ENCODE peak calls at places on chromosomes 1 and 21, in nine cellular contexts. J is cardiac muscle cell, V is WTC11, Z is AG10803, Q is A549, W is colonic mucosa, I is prostate gland, U is RWPE1, G is astrocyte of the spinal cord. F is an unnamed sample.

GRCh38 chr1:46991083-46991923 is 32.2 kb upstream of the CYP4X1 start:
- DNase-seq in J (peak), V (no peak), Z (no peak), Q (peak), W (no peak), I (no peak), U (no peak), G (peak), F (no peak)

GRCh38 chr21:36718951-36719501 is 20.1 kb downstream of the SIM2 start:
- DNase-seq in J (no peak), V (no peak), Z (peak), Q (no peak), W (peak), I (peak), U (peak), G (no peak), F (no peak)

GRCh38 chr21:42235593-42235992 is 16.7 kb downstream of the ABCG1 start:
- DNase-seq in J (no peak), V (no peak), Z (no peak), Q (no peak), W (no peak), I (no peak), U (no peak), G (no peak), F (no peak)

GRCh38 chr1:98405581-98406059 is 255.9 kb upstream of the SNX7 start:
- DNase-seq in J (no peak), V (no peak), Z (no peak), Q (peak), W (no peak), I (no peak), U (no peak), G (peak), F (no peak)

GRCh38 chr1:30001011-30001410 is 722.4 kb downstream of the MATN1 start:
- DNase-seq in J (no peak), V (no peak), Z (no peak), Q (no peak), W (no peak), I (no peak), U (no peak), G (no peak), F (no peak)

GRCh38 chr1:175887981-175888428 is 144.6 kb upstream of the TNR start:
- DNase-seq in J (peak), V (peak), Z (peak), Q (peak), W (peak), I (no peak), U (peak), G (peak), F (peak)

GRCh38 chr1:10033359-10033845 is 644 bp downstream of the UBE4B start:
- DNase-seq in J (peak), V (peak), Z (peak), Q (peak), W (peak), I (peak), U (peak), G (peak), F (no peak)

GRCh38 chr1:223780926-223781325 is 64.8 kb downstream of the TP53BP2 start:
- DNase-seq in J (no peak), V (no peak), Z (no peak), Q (no peak), W (no peak), I (no peak), U (no peak), G (no peak), F (no peak)

GRCh38 chr1:208921259-208921658 is 662.3 kb upstream of the CAMK1G start:
- DNase-seq in J (no peak), V (no peak), Z (no peak), Q (no peak), W (no peak), I (no peak), U (no peak), G (no peak), F (no peak)

GRCh38 chr1:82515650-82516049 is 714.9 kb downstream of the ADGRL2 start:
- DNase-seq in J (no peak), V (no peak), Z (peak), Q (no peak), W (no peak), I (no peak), U (no peak), G (no peak), F (no peak)

GRCh38 chr1:95043141-95043980 is 29.4 kb downstream of the ALG14 start:
- DNase-seq in J (peak), V (peak), Z (peak), Q (peak), W (peak), I (peak), U (peak), G (peak), F (peak)

GRCh38 chr1:224683981-224684380 is 67.9 kb downstream of the CNIH3 start:
- DNase-seq in J (no peak), V (no peak), Z (no peak), Q (no peak), W (no peak), I (no peak), U (no peak), G (no peak), F (no peak)

GRCh38 chr1:4755301-4756183 is 101.1 kb downstream of the AJAP1 start:
- DNase-seq in J (peak), V (no peak), Z (peak), Q (no peak), W (no peak), I (no peak), U (no peak), G (peak), F (no peak)

GRCh38 chr1:19926296-19927129 is 3.1 kb upstream of the PLA2G2E start:
- DNase-seq in J (no peak), V (no peak), Z (no peak), Q (no peak), W (no peak), I (no peak), U (peak), G (no peak), F (no peak)

GRCh38 chr1:32612189-32612881 is 38.0 kb downstream of the ZBTB8OS start:
- DNase-seq in J (peak), V (peak), Z (peak), Q (peak), W (peak), I (peak), U (peak), G (peak), F (peak)

GRCh38 chr1:196214866-196215265 is 393.4 kb downstream of the KCNT2 start:
- DNase-seq in J (no peak), V (no peak), Z (peak), Q (no peak), W (no peak), I (no peak), U (no peak), G (no peak), F (no peak)

GRCh38 chr1:226629210-226629895 is 80.8 kb downstream of the STUM start:
- DNase-seq in J (no peak), V (no peak), Z (no peak), Q (no peak), W (no peak), I (no peak), U (no peak), G (no peak), F (no peak)

GRCh38 chr1:10909697-10910489 is 102.6 kb upstream of the TARDBP start:
- DNase-seq in J (peak), V (peak), Z (no peak), Q (peak), W (peak), I (peak), U (peak), G (no peak), F (peak)

GRCh38 chr1:247241687-247242086 is 14.2 kb upstream of the VN1R5 start:
- DNase-seq in J (no peak), V (no peak), Z (no peak), Q (no peak), W (no peak), I (no peak), U (peak), G (no peak), F (no peak)

GRCh38 chr1:207744000-207744534 is 7.8 kb upstream of the CD46 start:
- DNase-seq in J (no peak), V (no peak), Z (no peak), Q (no peak), W (no peak), I (no peak), U (no peak), G (no peak), F (no peak)

GRCh38 chr1:26112407-26112775 is 767 bp downstream of the PDIK1L start:
- DNase-seq in J (no peak), V (no peak), Z (no peak), Q (no peak), W (no peak), I (no peak), U (no peak), G (no peak), F (no peak)

GRCh38 chr1:6835139-6835538 is 49.9 kb downstream of the CAMTA1 start:
- DNase-seq in J (no peak), V (no peak), Z (no peak), Q (no peak), W (no peak), I (no peak), U (no peak), G (no peak), F (no peak)

GRCh38 chr1:38623529-38623928 is 236.0 kb downstream of the RRAGC start:
- DNase-seq in J (no peak), V (no peak), Z (no peak), Q (no peak), W (no peak), I (no peak), U (no peak), G (no peak), F (no peak)

GRCh38 chr1:91781916-91782622 is 103.9 kb downstream of the TGFBR3 start:
- DNase-seq in J (peak), V (no peak), Z (no peak), Q (no peak), W (no peak), I (no peak), U (no peak), G (no peak), F (no peak)

GRCh38 chr1:222824641-222825040 is 9.8 kb downstream of the DISP1 start:
- DNase-seq in J (no peak), V (no peak), Z (peak), Q (no peak), W (no peak), I (no peak), U (no peak), G (no peak), F (no peak)

GRCh38 chr1:155324717-155325595 is 4.3 kb downstream of the RUSC1 start:
- DNase-seq in J (peak), V (peak), Z (peak), Q (peak), W (peak), I (peak), U (peak), G (peak), F (peak)

GRCh38 chr1:30847358-30847972 is 61.1 kb downstream of the SDC3 start:
- DNase-seq in J (peak), V (peak), Z (no peak), Q (no peak), W (peak), I (no peak), U (no peak), G (peak), F (peak)

GRCh38 chr1:158013840-158014520 is 20.5 kb downstream of the KIRREL1 start:
- DNase-seq in J (peak), V (no peak), Z (peak), Q (no peak), W (no peak), I (no peak), U (no peak), G (peak), F (no peak)

GRCh38 chr1:182833271-182833670 is 5.9 kb upstream of the DHX9 start:
- DNase-seq in J (peak), V (no peak), Z (no peak), Q (no peak), W (no peak), I (no peak), U (peak), G (peak), F (no peak)

GRCh38 chr1:161307892-161308638 is 1.7 kb downstream of the MPZ start:
- DNase-seq in J (peak), V (no peak), Z (no peak), Q (no peak), W (no peak), I (no peak), U (no peak), G (no peak), F (no peak)

GRCh38 chr1:17293681-17294415 is 14.1 kb upstream of the PADI4 start:
- DNase-seq in J (no peak), V (no peak), Z (no peak), Q (no peak), W (no peak), I (no peak), U (no peak), G (no peak), F (no peak)

GRCh38 chr1:108691886-108692723 is at the start of gene PRPF38B:
- DNase-seq in J (peak), V (peak), Z (peak), Q (peak), W (peak), I (peak), U (peak), G (peak), F (peak)

GRCh38 chr1:108695515-108695914 is 3.4 kb downstream of the PRPF38B start:
- DNase-seq in J (no peak), V (no peak), Z (no peak), Q (no peak), W (no peak), I (no peak), U (no peak), G (no peak), F (no peak)

GRCh38 chr1:108691128-108691885 is 803 bp upstream of the PRPF38B start:
- DNase-seq in J (no peak), V (no peak), Z (no peak), Q (no peak), W (peak), I (peak), U (no peak), G (no peak), F (no peak)

DNA sequence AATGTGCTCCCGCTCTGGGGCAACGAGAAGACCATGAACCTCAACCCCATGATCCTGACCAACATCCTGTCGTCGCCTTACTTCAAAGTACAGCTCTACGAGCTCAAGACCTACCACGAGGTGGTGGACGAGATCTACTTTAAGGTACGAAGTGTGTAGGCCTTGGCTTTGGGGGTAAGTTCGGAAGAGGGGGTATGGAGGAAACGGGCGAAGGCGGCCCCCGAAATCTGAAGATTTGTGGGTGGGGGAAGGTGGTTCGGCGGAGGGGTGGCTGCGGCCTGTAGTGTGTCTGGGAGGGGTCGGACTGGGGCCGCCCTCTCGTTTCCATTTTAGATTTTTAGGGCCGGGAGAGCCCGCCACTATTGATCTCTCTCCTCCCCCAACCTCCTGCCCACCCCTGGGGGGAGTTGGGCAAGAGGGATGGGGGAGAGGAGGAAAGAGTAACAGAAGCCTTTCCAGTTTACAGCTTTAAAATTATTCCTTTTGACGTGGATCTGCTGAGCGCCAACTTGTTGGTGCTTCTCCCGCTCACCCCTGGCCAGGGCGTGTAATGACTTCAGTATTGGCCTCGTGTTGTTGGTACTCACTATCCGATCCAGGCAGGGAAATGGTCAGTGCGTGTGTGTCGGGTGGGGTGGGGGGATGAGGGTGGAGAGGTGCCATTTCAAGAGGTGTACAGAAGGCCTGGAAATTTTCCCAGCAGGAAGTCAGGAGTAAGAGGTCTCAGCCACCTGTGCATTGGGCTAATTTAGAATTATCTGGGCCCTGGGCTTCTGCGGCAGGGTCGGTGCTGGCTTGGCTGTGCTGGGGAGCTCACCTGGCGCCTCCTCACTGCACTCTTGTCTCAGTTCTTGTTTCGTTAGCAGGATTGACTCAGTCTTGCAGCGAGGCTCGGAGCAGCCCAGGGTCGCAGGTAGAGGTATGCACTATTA is 880 bp downstream of the PRPF38B start:
- DNase-seq in J (peak), V (no peak), Z (peak), Q (peak), W (peak), I (peak), U (peak), G (peak), F (no peak)
- TF ChIP-seq CTCF in J (peak), V (no peak), Z (peak), Q (peak), W (no peak), I (no peak), U (peak), G (peak), F (peak)

GRCh38 chr1:2176615-2177014 is 18.0 kb downstream of the FAAP20 start:
- DNase-seq in J (no peak), V (no peak), Z (no peak), Q (no peak), W (no peak), I (no peak), U (no peak), G (no peak), F (no peak)

GRCh38 chr1:2177541-2177940 is 17.0 kb downstream of the FAAP20 start:
- DNase-seq in J (no peak), V (no peak), Z (no peak), Q (no peak), W (no peak), I (no peak), U (no peak), G (no peak), F (no peak)

GRCh38 chr1:2174348-2175054 is 20.1 kb downstream of the FAAP20 start:
- DNase-seq in J (peak), V (peak), Z (peak), Q (peak), W (peak), I (peak), U (peak), G (peak), F (peak)

GRCh38 chr1:2175055-2175414 is 19.5 kb downstream of the FAAP20 start:
- DNase-seq in J (no peak), V (no peak), Z (no peak), Q (no peak), W (no peak), I (no peak), U (no peak), G (no peak), F (no peak)

GRCh38 chr1:2175681-2176454 is 18.7 kb downstream of the FAAP20 start:
- DNase-seq in J (no peak), V (no peak), Z (no peak), Q (no peak), W (no peak), I (no peak), U (no peak), G (no peak), F (no peak)
- TF ChIP-seq CTCF in J (no peak), V (no peak), Z (no peak), Q (no peak), W (no peak), I (no peak), U (no peak), G (no peak), F (no peak)

DNA sequence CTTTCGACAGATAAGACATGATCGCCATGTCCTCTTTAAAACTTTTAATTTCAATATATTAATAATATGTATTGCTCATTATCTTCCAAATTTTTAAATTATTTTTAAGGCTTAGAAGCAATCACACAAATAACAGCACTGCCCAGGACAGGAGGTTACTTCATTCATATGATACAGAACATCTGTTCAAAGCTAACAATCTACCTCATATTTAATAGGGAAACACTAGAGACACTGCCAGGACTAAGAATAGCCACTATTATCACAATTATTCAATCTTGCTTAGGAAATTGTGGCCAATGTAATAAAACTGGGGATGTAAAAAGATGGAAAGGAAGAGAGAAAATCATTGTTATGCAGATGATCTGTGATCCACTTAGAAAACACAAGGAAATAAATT is 10.0 kb downstream of the CLCA1 start:
- DNase-seq in J (peak), V (no peak), Z (no peak), Q (no peak), W (no peak), I (no peak), U (no peak), G (no peak), F (no peak)
- TF ChIP-seq CTCF in J (no peak), V (no peak), Z (no peak), Q (no peak), W (no peak), I (no peak), U (no peak), G (no peak), F (no peak)

GRCh38 chr1:165712764-165713163 is 14.4 kb upstream of the ALDH9A1 start:
- DNase-seq in J (no peak), V (no peak), Z (no peak), Q (no peak), W (no peak), I (no peak), U (no peak), G (no peak), F (no peak)

DNA sequence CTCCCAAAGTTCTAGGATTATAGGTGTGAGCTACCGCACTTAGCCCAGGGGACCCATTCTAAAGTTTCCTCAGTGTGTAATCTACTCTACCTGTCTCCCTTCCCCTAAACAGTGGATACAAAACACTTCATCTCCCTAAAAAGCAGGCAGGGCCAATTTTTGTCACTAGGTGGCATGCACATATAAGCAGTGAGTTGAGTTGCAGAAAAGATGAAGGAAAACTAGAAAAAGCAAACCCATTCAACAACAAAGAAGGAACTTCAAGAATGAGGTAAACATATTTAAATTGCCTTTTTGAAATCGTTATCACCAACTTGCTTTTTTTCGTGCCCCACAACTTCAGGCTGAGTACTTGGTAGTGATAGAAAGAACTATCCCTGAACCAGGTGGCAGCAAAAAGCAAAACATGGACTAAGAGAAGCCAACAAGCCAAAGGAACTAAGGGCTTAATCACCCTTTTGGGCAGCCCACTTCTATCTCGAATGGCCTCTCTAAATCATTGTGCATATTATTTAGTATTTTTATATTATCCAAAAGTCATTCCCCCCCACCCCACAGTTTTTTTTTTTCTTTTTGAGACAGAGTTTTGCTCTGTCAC is 19.7 kb upstream of the ALDH9A1 start:
- DNase-seq in J (peak), V (peak), Z (peak), Q (peak), W (peak), I (peak), U (peak), G (peak), F (peak)
- TF ChIP-seq CTCF in J (peak), V (no peak), Z (peak), Q (peak), W (peak), I (no peak), U (peak), G (peak), F (peak)

GRCh38 chr1:239952348-239953307 is 139.1 kb upstream of the FMN2 start:
- DNase-seq in J (peak), V (peak), Z (no peak), Q (peak), W (no peak), I (no peak), U (peak), G (no peak), F (no peak)
- TF ChIP-seq CTCF in J (peak), V (peak), Z (peak), Q (no peak), W (peak), I (no peak), U (no peak), G (peak), F (peak)

DNA sequence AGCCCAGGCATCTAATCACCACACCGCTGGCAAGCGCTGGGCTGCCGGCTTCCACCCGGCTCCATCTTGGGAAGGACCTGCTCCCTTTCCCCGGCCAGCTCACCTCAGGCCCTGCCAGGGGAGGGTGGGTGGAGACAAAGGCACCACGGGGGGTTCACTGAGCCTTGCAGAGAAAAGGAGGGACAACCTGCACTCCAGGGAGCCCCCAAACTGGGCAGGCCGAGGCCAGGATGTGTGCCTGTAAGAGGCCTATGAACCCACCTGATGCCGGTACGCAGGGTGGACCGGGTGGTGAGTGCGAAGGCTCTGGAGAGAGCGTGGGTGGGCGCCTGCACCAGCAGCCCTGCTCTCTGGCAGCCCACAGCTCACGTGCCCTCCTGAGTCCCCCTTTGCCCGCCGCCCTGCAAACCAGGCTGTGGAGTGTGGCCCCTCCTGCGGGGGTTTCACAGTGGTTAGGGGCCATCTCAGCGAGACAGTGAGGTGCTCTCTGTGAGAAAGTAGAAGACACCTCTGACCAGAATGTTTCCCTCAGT is 22.2 kb downstream of the RHBG start:
- DNase-seq in J (no peak), V (peak), Z (no peak), Q (no peak), W (no peak), I (no peak), U (no peak), G (no peak), F (no peak)
- TF ChIP-seq CTCF in J (no peak), V (no peak), Z (no peak), Q (no peak), W (no peak), I (no peak), U (no peak), G (no peak), F (no peak)

F was measured in neural crest cell.